ENCODE peak calls at places on chromosomes 4 and X, in five cellular contexts. One of them, this sample, is unnamed.

GRCh38 chrX:96889726-96890125 is 6.0 kb downstream of the RPA4 start:
- DNase-seq in Peyer's patch: no peak
- DNase-seq in aorta: no peak
- DNase-seq in fibroblast of the aortic adventitia: no peak
- DNase-seq in CD4-positive, alpha-beta memory T cell: no peak
- DNase-seq in this sample: no peak

GRCh38 chr4:109469915-109470314 is 36.3 kb downstream of the SEC24B start:
- DNase-seq in Peyer's patch: no peak
- DNase-seq in aorta: no peak
- DNase-seq in fibroblast of the aortic adventitia: no peak
- DNase-seq in CD4-positive, alpha-beta memory T cell: no peak
- DNase-seq in this sample: no peak

GRCh38 chr4:25875281-25875745 is 12.5 kb upstream of the SEL1L3 start:
- DNase-seq in Peyer's patch: peak; percentile 69
- DNase-seq in aorta: no peak
- DNase-seq in fibroblast of the aortic adventitia: no peak
- DNase-seq in CD4-positive, alpha-beta memory T cell: no peak
- DNase-seq in this sample: no peak

GRCh38 chrX:8144925-8145324 is 26.1 kb downstream of the VCX2 start:
- DNase-seq in Peyer's patch: no peak
- DNase-seq in aorta: no peak
- DNase-seq in fibroblast of the aortic adventitia: no peak
- DNase-seq in CD4-positive, alpha-beta memory T cell: no peak
- DNase-seq in this sample: no peak

GRCh38 chr4:74283614-74284013 is 24.7 kb upstream of the EPGN start:
- DNase-seq in Peyer's patch: no peak
- DNase-seq in aorta: no peak
- DNase-seq in fibroblast of the aortic adventitia: peak; percentile 55
- DNase-seq in CD4-positive, alpha-beta memory T cell: no peak
- DNase-seq in this sample: no peak

GRCh38 chr4:16224264-16224663 is 2.0 kb downstream of the TAPT1 start:
- DNase-seq in Peyer's patch: no peak
- DNase-seq in aorta: no peak
- DNase-seq in fibroblast of the aortic adventitia: no peak
- DNase-seq in CD4-positive, alpha-beta memory T cell: no peak
- DNase-seq in this sample: no peak

GRCh38 chr4:55397024-55397520 is 1.3 kb downstream of the TMEM165 start:
- DNase-seq in Peyer's patch: no peak
- DNase-seq in aorta: no peak
- DNase-seq in fibroblast of the aortic adventitia: no peak
- DNase-seq in CD4-positive, alpha-beta memory T cell: no peak
- DNase-seq in this sample: no peak

GRCh38 chr4:173680278-173680677 is 150.2 kb upstream of the HAND2 start:
- DNase-seq in Peyer's patch: no peak
- DNase-seq in aorta: no peak
- DNase-seq in fibroblast of the aortic adventitia: no peak
- DNase-seq in CD4-positive, alpha-beta memory T cell: no peak
- DNase-seq in this sample: no peak

GRCh38 chrX:109783712-109784109 is 50.7 kb upstream of the ACSL4 start:
- DNase-seq in Peyer's patch: no peak
- DNase-seq in aorta: no peak
- DNase-seq in fibroblast of the aortic adventitia: peak; percentile 20
- DNase-seq in CD4-positive, alpha-beta memory T cell: no peak
- DNase-seq in this sample: no peak

GRCh38 chr4:32189130-32189529 is 1469.0 kb downstream of the PCDH7 start:
- DNase-seq in Peyer's patch: no peak
- DNase-seq in aorta: peak; percentile 62
- DNase-seq in fibroblast of the aortic adventitia: no peak
- DNase-seq in CD4-positive, alpha-beta memory T cell: no peak
- DNase-seq in this sample: no peak

GRCh38 chr4:123397276-123398150 is 918 bp downstream of the SPRY1 start:
- DNase-seq in Peyer's patch: peak; percentile 48
- DNase-seq in aorta: peak; percentile 83
- DNase-seq in fibroblast of the aortic adventitia: peak; percentile 52
- DNase-seq in CD4-positive, alpha-beta memory T cell: peak; percentile 41
- DNase-seq in this sample: no peak

GRCh38 chr4:14338206-14338605 is 664.1 kb upstream of the CPEB2 start:
- DNase-seq in Peyer's patch: no peak
- DNase-seq in aorta: no peak
- DNase-seq in fibroblast of the aortic adventitia: peak; percentile 20
- DNase-seq in CD4-positive, alpha-beta memory T cell: no peak
- DNase-seq in this sample: no peak

GRCh38 chr4:139860435-139861024 is 194.9 kb downstream of the MGST2 start:
- DNase-seq in Peyer's patch: no peak
- DNase-seq in aorta: no peak
- DNase-seq in fibroblast of the aortic adventitia: no peak
- DNase-seq in CD4-positive, alpha-beta memory T cell: no peak
- DNase-seq in this sample: no peak

GRCh38 chrX:133414399-133415275 is 652 bp downstream of the GPC4 start:
- DNase-seq in Peyer's patch: no peak
- DNase-seq in aorta: peak; percentile 79
- DNase-seq in fibroblast of the aortic adventitia: no peak
- DNase-seq in CD4-positive, alpha-beta memory T cell: no peak
- DNase-seq in this sample: no peak

GRCh38 chr4:182862921-182863320 is 54.3 kb downstream of the DCTD start:
- DNase-seq in Peyer's patch: no peak
- DNase-seq in aorta: peak; percentile 47
- DNase-seq in fibroblast of the aortic adventitia: no peak
- DNase-seq in CD4-positive, alpha-beta memory T cell: no peak
- DNase-seq in this sample: no peak

GRCh38 chr4:151012836-151013235 is 2.2 kb downstream of the LRBA start:
- DNase-seq in Peyer's patch: no peak
- DNase-seq in aorta: peak; percentile 39
- DNase-seq in fibroblast of the aortic adventitia: no peak
- DNase-seq in CD4-positive, alpha-beta memory T cell: no peak
- DNase-seq in this sample: no peak

GRCh38 chr4:156312261-156312847 is 358.7 kb upstream of the CTSO start:
- DNase-seq in Peyer's patch: no peak
- DNase-seq in aorta: no peak
- DNase-seq in fibroblast of the aortic adventitia: no peak
- DNase-seq in CD4-positive, alpha-beta memory T cell: no peak
- DNase-seq in this sample: no peak
- H3K4me3 ChIP-seq in Peyer's patch: no peak overlapping the region
- H3K4me3 ChIP-seq in aorta: no peak overlapping the region
- H3K4me3 ChIP-seq in fibroblast of the aortic adventitia: no peak overlapping the region
- H3K4me3 ChIP-seq in CD4-positive, alpha-beta memory T cell: no peak overlapping the region
- H3K4me3 ChIP-seq in this sample: no peak overlapping the region

GRCh38 chr4:98577956-98578355 is 80.5 kb downstream of the TSPAN5 start:
- DNase-seq in Peyer's patch: no peak
- DNase-seq in aorta: no peak
- DNase-seq in fibroblast of the aortic adventitia: peak; percentile 41
- DNase-seq in CD4-positive, alpha-beta memory T cell: no peak
- DNase-seq in this sample: no peak
- H3K4me3 ChIP-seq in Peyer's patch: no peak overlapping the region
- H3K4me3 ChIP-seq in aorta: no peak overlapping the region
- H3K4me3 ChIP-seq in fibroblast of the aortic adventitia: peak overlapping the region; percentile 41
- H3K4me3 ChIP-seq in CD4-positive, alpha-beta memory T cell: no peak overlapping the region
- H3K4me3 ChIP-seq in this sample: no peak overlapping the region

GRCh38 chr4:54229631-54230478 is 762 bp downstream of the PDGFRA start:
- DNase-seq in Peyer's patch: no peak
- DNase-seq in aorta: peak; percentile 84
- DNase-seq in fibroblast of the aortic adventitia: peak; percentile 82
- DNase-seq in CD4-positive, alpha-beta memory T cell: no peak
- DNase-seq in this sample: no peak

GRCh38 chr4:54226399-54227260 is 2.5 kb upstream of the PDGFRA start:
- DNase-seq in Peyer's patch: no peak
- DNase-seq in aorta: peak; percentile 85
- DNase-seq in fibroblast of the aortic adventitia: peak; percentile 90
- DNase-seq in CD4-positive, alpha-beta memory T cell: no peak
- DNase-seq in this sample: no peak

GRCh38 chr4:54228563-54229501 is at the start of gene PDGFRA:
- DNase-seq in Peyer's patch: no peak
- DNase-seq in aorta: peak; percentile 79
- DNase-seq in fibroblast of the aortic adventitia: peak; percentile 98
- DNase-seq in CD4-positive, alpha-beta memory T cell: no peak
- DNase-seq in this sample: no peak

GRCh38 chr4:54227261-54228063 is 1.6 kb upstream of the PDGFRA start:
- DNase-seq in Peyer's patch: no peak
- DNase-seq in aorta: peak; percentile 82
- DNase-seq in fibroblast of the aortic adventitia: peak; percentile 83
- DNase-seq in CD4-positive, alpha-beta memory T cell: no peak
- DNase-seq in this sample: no peak

DNA sequence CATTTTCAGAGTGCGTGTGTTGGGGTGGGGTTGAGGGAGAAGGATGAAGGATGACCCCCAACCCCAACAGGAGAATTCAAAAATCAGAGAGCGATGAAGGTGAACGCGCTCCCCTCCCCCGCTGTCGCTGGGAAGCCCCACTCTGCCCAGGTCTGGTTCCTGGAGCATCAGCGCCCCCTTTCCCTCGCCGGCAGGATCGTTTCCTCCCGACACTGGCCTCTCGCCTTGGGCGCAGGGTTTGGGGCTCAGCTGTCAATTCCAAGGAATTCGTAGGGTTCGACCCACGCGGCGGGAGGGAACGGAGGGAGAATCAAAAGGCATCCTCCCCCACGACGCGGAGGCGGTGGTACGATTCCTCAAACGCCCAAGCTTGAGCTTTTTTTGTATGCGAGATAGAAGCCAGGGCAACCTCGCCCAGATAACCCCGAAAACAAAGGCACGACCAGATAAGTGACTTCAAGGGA is 997 bp upstream of the PDGFRA start:
- DNase-seq in Peyer's patch: no peak
- DNase-seq in aorta: peak; percentile 93
- DNase-seq in fibroblast of the aortic adventitia: peak; percentile 87
- DNase-seq in CD4-positive, alpha-beta memory T cell: no peak
- DNase-seq in this sample: peak; percentile 40
- H3K4me3 ChIP-seq in Peyer's patch: peak overlapping the region; percentile 25
- H3K4me3 ChIP-seq in aorta: peak overlapping the region; percentile 59
- H3K4me3 ChIP-seq in fibroblast of the aortic adventitia: peak overlapping the region; percentile 96
- H3K4me3 ChIP-seq in CD4-positive, alpha-beta memory T cell: peak overlapping the region; percentile 3
- H3K4me3 ChIP-seq in this sample: no peak overlapping the region

GRCh38 chr4:1766336-1767057 is 26.6 kb upstream of the FGFR3 start:
- DNase-seq in Peyer's patch: no peak
- DNase-seq in aorta: no peak
- DNase-seq in fibroblast of the aortic adventitia: no peak
- DNase-seq in CD4-positive, alpha-beta memory T cell: no peak
- DNase-seq in this sample: no peak

GRCh38 chr4:1768367-1769034 is 24.6 kb upstream of the FGFR3 start:
- DNase-seq in Peyer's patch: no peak
- DNase-seq in aorta: no peak
- DNase-seq in fibroblast of the aortic adventitia: no peak
- DNase-seq in CD4-positive, alpha-beta memory T cell: no peak
- DNase-seq in this sample: no peak

GRCh38 chr4:1767058-1767769 is 25.9 kb upstream of the FGFR3 start:
- DNase-seq in Peyer's patch: peak; percentile 25
- DNase-seq in aorta: no peak
- DNase-seq in fibroblast of the aortic adventitia: peak; percentile 16
- DNase-seq in CD4-positive, alpha-beta memory T cell: no peak
- DNase-seq in this sample: no peak

GRCh38 chr4:1769692-1770091 is 23.4 kb upstream of the FGFR3 start:
- DNase-seq in Peyer's patch: no peak
- DNase-seq in aorta: no peak
- DNase-seq in fibroblast of the aortic adventitia: no peak
- DNase-seq in CD4-positive, alpha-beta memory T cell: no peak
- DNase-seq in this sample: no peak

DNA sequence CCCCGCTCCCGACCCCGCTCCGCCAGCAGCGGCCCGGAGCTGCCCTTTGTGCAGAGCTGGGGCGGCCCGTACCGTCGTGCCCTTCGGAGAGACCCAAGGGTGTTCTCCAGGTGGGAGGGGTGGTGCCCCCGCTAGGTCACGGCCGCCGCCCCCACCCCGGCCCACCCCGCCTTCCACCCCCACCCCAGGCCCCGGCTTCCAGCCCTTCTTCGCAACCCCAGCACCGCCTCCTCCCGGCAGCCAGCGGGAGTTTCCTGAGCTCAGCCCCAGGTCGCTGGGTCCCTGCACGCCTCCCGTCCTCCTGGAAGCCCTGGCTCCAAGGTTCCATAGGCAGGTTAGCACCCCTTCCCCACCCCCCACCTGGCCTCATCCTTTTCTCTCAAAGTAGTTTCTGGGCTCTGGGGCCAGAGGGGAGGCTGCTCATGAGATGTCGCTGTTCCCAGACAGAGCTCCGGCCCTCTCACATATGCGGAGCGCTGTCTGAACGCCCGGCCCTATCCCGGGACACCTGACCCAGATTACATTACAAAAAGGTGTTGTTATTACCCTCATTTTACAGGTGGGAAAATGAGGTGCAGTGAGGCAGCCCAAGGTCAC is 25.2 kb upstream of the FGFR3 start:
- DNase-seq in Peyer's patch: no peak
- DNase-seq in aorta: no peak
- DNase-seq in fibroblast of the aortic adventitia: peak; percentile 14
- DNase-seq in CD4-positive, alpha-beta memory T cell: no peak
- DNase-seq in this sample: no peak
- H3K4me3 ChIP-seq in Peyer's patch: peak overlapping the region; percentile 33
- H3K4me3 ChIP-seq in aorta: peak overlapping the region; percentile 20
- H3K4me3 ChIP-seq in fibroblast of the aortic adventitia: peak overlapping the region; percentile 46
- H3K4me3 ChIP-seq in CD4-positive, alpha-beta memory T cell: no peak overlapping the region
- H3K4me3 ChIP-seq in this sample: no peak overlapping the region

GRCh38 chr4:4759233-4759632 is 100.2 kb upstream of the MSX1 start:
- DNase-seq in Peyer's patch: no peak
- DNase-seq in aorta: no peak
- DNase-seq in fibroblast of the aortic adventitia: no peak
- DNase-seq in CD4-positive, alpha-beta memory T cell: no peak
- DNase-seq in this sample: no peak
- H3K4me3 ChIP-seq in Peyer's patch: no peak overlapping the region
- H3K4me3 ChIP-seq in aorta: no peak overlapping the region
- H3K4me3 ChIP-seq in fibroblast of the aortic adventitia: no peak overlapping the region
- H3K4me3 ChIP-seq in CD4-positive, alpha-beta memory T cell: no peak overlapping the region
- H3K4me3 ChIP-seq in this sample: no peak overlapping the region

GRCh38 chr4:22237846-22238513 is 277.9 kb downstream of the ADGRA3 start:
- DNase-seq in Peyer's patch: no peak
- DNase-seq in aorta: no peak
- DNase-seq in fibroblast of the aortic adventitia: no peak
- DNase-seq in CD4-positive, alpha-beta memory T cell: no peak
- DNase-seq in this sample: no peak
- H3K4me3 ChIP-seq in Peyer's patch: peak overlapping the region; percentile 21
- H3K4me3 ChIP-seq in aorta: no peak overlapping the region
- H3K4me3 ChIP-seq in fibroblast of the aortic adventitia: peak overlapping the region; percentile 41
- H3K4me3 ChIP-seq in CD4-positive, alpha-beta memory T cell: no peak overlapping the region
- H3K4me3 ChIP-seq in this sample: no peak overlapping the region

GRCh38 chrX:67546496-67547423 is 2.9 kb downstream of the AR start:
- DNase-seq in Peyer's patch: no peak
- DNase-seq in aorta: no peak
- DNase-seq in fibroblast of the aortic adventitia: peak; percentile 22
- DNase-seq in CD4-positive, alpha-beta memory T cell: no peak
- DNase-seq in this sample: no peak

GRCh38 chrX:67543818-67544217 is at the start of gene AR:
- DNase-seq in Peyer's patch: no peak
- DNase-seq in aorta: peak; percentile 90
- DNase-seq in fibroblast of the aortic adventitia: peak; percentile 67
- DNase-seq in CD4-positive, alpha-beta memory T cell: no peak
- DNase-seq in this sample: no peak

GRCh38 chrX:67544871-67545771 is 1.3 kb downstream of the AR start:
- DNase-seq in Peyer's patch: no peak
- DNase-seq in aorta: peak; percentile 78
- DNase-seq in fibroblast of the aortic adventitia: peak; percentile 40
- DNase-seq in CD4-positive, alpha-beta memory T cell: no peak
- DNase-seq in this sample: no peak

GRCh38 chrX:67544281-67544680 is 460 bp downstream of the AR start:
- DNase-seq in Peyer's patch: no peak
- DNase-seq in aorta: peak; percentile 78
- DNase-seq in fibroblast of the aortic adventitia: peak; percentile 46
- DNase-seq in CD4-positive, alpha-beta memory T cell: no peak
- DNase-seq in this sample: no peak

GRCh38 chrX:67545772-67546495 is 2.1 kb downstream of the AR start:
- DNase-seq in Peyer's patch: no peak
- DNase-seq in aorta: peak; percentile 85
- DNase-seq in fibroblast of the aortic adventitia: peak; percentile 27
- DNase-seq in CD4-positive, alpha-beta memory T cell: no peak
- DNase-seq in this sample: no peak
- H3K4me3 ChIP-seq in Peyer's patch: peak overlapping the region; percentile 12
- H3K4me3 ChIP-seq in aorta: peak overlapping the region; percentile 60
- H3K4me3 ChIP-seq in fibroblast of the aortic adventitia: peak overlapping the region; percentile 74
- H3K4me3 ChIP-seq in CD4-positive, alpha-beta memory T cell: no peak overlapping the region
- H3K4me3 ChIP-seq in this sample: no peak overlapping the region